ENCODE peak calls at places on chromosomes 4 and X, in six cellular contexts. J is NCI-H774; A is fibroblast of the aortic adventitia; E is M059J; X is fibroblast of pulmonary artery; S is stimulated activated CD4-positive, alpha-beta T cell treated with anti-CD3 and anti-CD28 coated beads, Interleukin-15, amount 100 ng/mL, for 1 hour. K is an unnamed sample.

GRCh38 chr4:59179372-59179771 is 2020.8 kb upstream of the ADGRL3 start:
- DNase-seq in J (no peak), A (no peak), E (no peak), X (no peak), S (no peak), K (no peak)

GRCh38 chr4:157045507-157046127 is 30.3 kb upstream of the GLRB start:
- DNase-seq in J (no peak), A (peak), E (peak), X (peak), S (no peak), K (peak)

GRCh38 chrX:23341452-23341851 is 6.8 kb downstream of the PTCHD1 start:
- DNase-seq in J (no peak), A (no peak), E (peak), X (no peak), S (no peak), K (no peak)

GRCh38 chr4:38316045-38316444 is 348.0 kb upstream of the KLF3 start:
- DNase-seq in J (no peak), A (no peak), E (no peak), X (no peak), S (no peak), K (no peak)

GRCh38 chrX:4043951-4044350 is 330.5 kb upstream of the PRKX start:
- DNase-seq in J (peak), A (no peak), E (no peak), X (no peak), S (no peak), K (no peak)

GRCh38 chr4:5045099-5045498 is 6.2 kb upstream of the STK32B start:
- DNase-seq in J (no peak), A (no peak), E (peak), X (no peak), S (no peak), K (no peak)

GRCh38 chrX:30689116-30689515 is 35.9 kb downstream of the GK start:
- DNase-seq in J (no peak), A (no peak), E (no peak), X (no peak), S (no peak), K (no peak)

GRCh38 chrX:10769696-10770619 is 149.6 kb upstream of the MID1 start:
- DNase-seq in J (peak), A (peak), E (peak), X (peak), S (no peak), K (no peak)

GRCh38 chr4:184845367-184846011 is 19.7 kb upstream of the ACSL1 start:
- DNase-seq in J (no peak), A (peak), E (peak), X (peak), S (no peak), K (peak)

GRCh38 chr4:794911-795725 is 30.8 kb downstream of the CPLX1 start:
- DNase-seq in J (no peak), A (no peak), E (no peak), X (no peak), S (no peak), K (no peak)

GRCh38 chrX:53483838-53484420 is 49.8 kb upstream of the HSD17B10 start:
- DNase-seq in J (no peak), A (peak), E (peak), X (no peak), S (no peak), K (no peak)

GRCh38 chrX:137427813-137428212 is 138.1 kb upstream of the ZIC3 start:
- DNase-seq in J (no peak), A (no peak), E (no peak), X (no peak), S (no peak), K (no peak)

GRCh38 chr4:150583287-150584197 is 1.6 kb downstream of the MAB21L2 start:
- DNase-seq in J (no peak), A (no peak), E (peak), X (peak), S (no peak), K (no peak)

GRCh38 chr4:125187221-125187620 is 127.5 kb upstream of the FAT4 start:
- DNase-seq in J (no peak), A (peak), E (peak), X (peak), S (no peak), K (peak)

GRCh38 chr4:133865606-133866327 is 335.8 kb downstream of the PABPC4L start:
- DNase-seq in J (no peak), A (peak), E (peak), X (peak), S (no peak), K (peak)